ENCODE peak calls at places on chromosomes 4 and X, in ten cellular contexts. One of them, this sample, is unnamed.

GRCh38 chr4:101441446-101441845 is 94.1 kb upstream of the PPP3CA start:
- DNase-seq in keratinocyte: no peak
- DNase-seq in PC-9: no peak
- DNase-seq in IMR-90: no peak
- DNase-seq in adrenal gland: no peak
- DNase-seq in breast epithelium: no peak
- DNase-seq in cardiac muscle cell: no peak
- DNase-seq in upper lobe of left lung: no peak
- DNase-seq in left ventricle myocardium inferior: no peak
- DNase-seq in neuronal stem cell: no peak
- DNase-seq in this sample: no peak

GRCh38 chr4:141933978-141934377 is 297.6 kb downstream of the IL15 start:
- DNase-seq in keratinocyte: no peak
- DNase-seq in PC-9: no peak
- DNase-seq in IMR-90: peak
- DNase-seq in adrenal gland: no peak
- DNase-seq in breast epithelium: no peak
- DNase-seq in cardiac muscle cell: no peak
- DNase-seq in upper lobe of left lung: no peak
- DNase-seq in left ventricle myocardium inferior: no peak
- DNase-seq in neuronal stem cell: no peak
- DNase-seq in this sample: no peak

GRCh38 chrX:6307156-6307555 is 78.5 kb upstream of the NLGN4X start:
- DNase-seq in keratinocyte: no peak
- DNase-seq in PC-9: no peak
- DNase-seq in IMR-90: no peak
- DNase-seq in adrenal gland: no peak
- DNase-seq in breast epithelium: no peak
- DNase-seq in cardiac muscle cell: no peak
- DNase-seq in upper lobe of left lung: no peak
- DNase-seq in left ventricle myocardium inferior: no peak
- DNase-seq in neuronal stem cell: no peak
- DNase-seq in this sample: no peak

GRCh38 chrX:105211051-105211575 is 9.4 kb downstream of the TEX13A start:
- DNase-seq in keratinocyte: no peak
- DNase-seq in PC-9: no peak
- DNase-seq in IMR-90: no peak
- DNase-seq in adrenal gland: no peak
- DNase-seq in breast epithelium: no peak
- DNase-seq in cardiac muscle cell: no peak
- DNase-seq in upper lobe of left lung: no peak
- DNase-seq in left ventricle myocardium inferior: no peak
- DNase-seq in neuronal stem cell: no peak
- DNase-seq in this sample: no peak

GRCh38 chr4:88880501-88881226 is 176.3 kb downstream of the FAM13A start:
- DNase-seq in keratinocyte: no peak
- DNase-seq in PC-9: no peak
- DNase-seq in IMR-90: no peak
- DNase-seq in adrenal gland: no peak
- DNase-seq in breast epithelium: no peak
- DNase-seq in cardiac muscle cell: peak
- DNase-seq in upper lobe of left lung: no peak
- DNase-seq in left ventricle myocardium inferior: no peak
- DNase-seq in neuronal stem cell: no peak
- DNase-seq in this sample: no peak

GRCh38 chrX:131975851-131976250 is 47.3 kb upstream of the STK26 start:
- DNase-seq in keratinocyte: no peak
- DNase-seq in PC-9: no peak
- DNase-seq in IMR-90: no peak
- DNase-seq in adrenal gland: no peak
- DNase-seq in breast epithelium: no peak
- DNase-seq in cardiac muscle cell: no peak
- DNase-seq in upper lobe of left lung: no peak
- DNase-seq in left ventricle myocardium inferior: no peak
- DNase-seq in neuronal stem cell: no peak
- DNase-seq in this sample: no peak

GRCh38 chr4:10977534-10977933 is 293.0 kb upstream of the CLNK start:
- DNase-seq in keratinocyte: no peak
- DNase-seq in PC-9: no peak
- DNase-seq in IMR-90: no peak
- DNase-seq in adrenal gland: no peak
- DNase-seq in breast epithelium: no peak
- DNase-seq in cardiac muscle cell: no peak
- DNase-seq in upper lobe of left lung: no peak
- DNase-seq in left ventricle myocardium inferior: no peak
- DNase-seq in neuronal stem cell: no peak
- DNase-seq in this sample: no peak

GRCh38 chr4:55949480-55949802 is 696 bp downstream of the CEP135 start:
- DNase-seq in keratinocyte: no peak
- DNase-seq in PC-9: no peak
- DNase-seq in IMR-90: no peak
- DNase-seq in adrenal gland: no peak
- DNase-seq in breast epithelium: no peak
- DNase-seq in cardiac muscle cell: peak
- DNase-seq in upper lobe of left lung: no peak
- DNase-seq in left ventricle myocardium inferior: no peak
- DNase-seq in neuronal stem cell: no peak
- DNase-seq in this sample: no peak

GRCh38 chrX:15607067-15607466 is 6.3 kb upstream of the ACE2 start:
- DNase-seq in keratinocyte: no peak
- DNase-seq in PC-9: no peak
- DNase-seq in IMR-90: no peak
- DNase-seq in adrenal gland: no peak
- DNase-seq in breast epithelium: no peak
- DNase-seq in cardiac muscle cell: no peak
- DNase-seq in upper lobe of left lung: no peak
- DNase-seq in left ventricle myocardium inferior: no peak
- DNase-seq in neuronal stem cell: no peak
- DNase-seq in this sample: no peak

GRCh38 chr4:145154573-145154972 is 25.8 kb downstream of the OTUD4 start:
- DNase-seq in keratinocyte: no peak
- DNase-seq in PC-9: no peak
- DNase-seq in IMR-90: peak
- DNase-seq in adrenal gland: peak
- DNase-seq in breast epithelium: no peak
- DNase-seq in cardiac muscle cell: peak
- DNase-seq in upper lobe of left lung: no peak
- DNase-seq in left ventricle myocardium inferior: no peak
- DNase-seq in neuronal stem cell: no peak
- DNase-seq in this sample: no peak

GRCh38 chr4:1192091-1192492 is 19.7 kb upstream of the SPON2 start:
- DNase-seq in keratinocyte: peak
- DNase-seq in PC-9: peak
- DNase-seq in IMR-90: peak
- DNase-seq in adrenal gland: peak
- DNase-seq in breast epithelium: peak
- DNase-seq in cardiac muscle cell: no peak
- DNase-seq in upper lobe of left lung: peak
- DNase-seq in left ventricle myocardium inferior: peak
- DNase-seq in neuronal stem cell: no peak
- DNase-seq in this sample: peak

GRCh38 chr4:95830647-95831046 is 9.2 kb upstream of the PDHA2 start:
- DNase-seq in keratinocyte: no peak
- DNase-seq in PC-9: no peak
- DNase-seq in IMR-90: no peak
- DNase-seq in adrenal gland: no peak
- DNase-seq in breast epithelium: no peak
- DNase-seq in cardiac muscle cell: no peak
- DNase-seq in upper lobe of left lung: no peak
- DNase-seq in left ventricle myocardium inferior: no peak
- DNase-seq in neuronal stem cell: no peak
- DNase-seq in this sample: no peak

GRCh38 chrX:65598559-65599147 is 64.1 kb upstream of the LAS1L start:
- DNase-seq in keratinocyte: no peak
- DNase-seq in PC-9: no peak
- DNase-seq in IMR-90: no peak
- DNase-seq in adrenal gland: no peak
- DNase-seq in breast epithelium: no peak
- DNase-seq in cardiac muscle cell: no peak
- DNase-seq in upper lobe of left lung: no peak
- DNase-seq in left ventricle myocardium inferior: no peak
- DNase-seq in neuronal stem cell: no peak
- DNase-seq in this sample: no peak

GRCh38 chr4:158176108-158176507 is 3.3 kb upstream of the GASK1B start:
- DNase-seq in keratinocyte: no peak
- DNase-seq in PC-9: peak
- DNase-seq in IMR-90: peak
- DNase-seq in adrenal gland: peak
- DNase-seq in breast epithelium: peak
- DNase-seq in cardiac muscle cell: no peak
- DNase-seq in upper lobe of left lung: peak
- DNase-seq in left ventricle myocardium inferior: no peak
- DNase-seq in neuronal stem cell: no peak
- DNase-seq in this sample: no peak

GRCh38 chrX:70592091-70592490 is 147.5 kb downstream of the DLG3 start:
- DNase-seq in keratinocyte: peak
- DNase-seq in PC-9: peak
- DNase-seq in IMR-90: peak
- DNase-seq in adrenal gland: no peak
- DNase-seq in breast epithelium: no peak
- DNase-seq in cardiac muscle cell: no peak
- DNase-seq in upper lobe of left lung: no peak
- DNase-seq in left ventricle myocardium inferior: no peak
- DNase-seq in neuronal stem cell: no peak
- DNase-seq in this sample: peak

GRCh38 chr4:88526221-88526815 is 2.7 kb upstream of the PYURF start:
- DNase-seq in keratinocyte: no peak
- DNase-seq in PC-9: peak
- DNase-seq in IMR-90: no peak
- DNase-seq in adrenal gland: peak
- DNase-seq in breast epithelium: no peak
- DNase-seq in cardiac muscle cell: no peak
- DNase-seq in upper lobe of left lung: no peak
- DNase-seq in left ventricle myocardium inferior: no peak
- DNase-seq in neuronal stem cell: no peak
- DNase-seq in this sample: peak

GRCh38 chrX:16953606-16954211 is 7.3 kb downstream of the REPS2 start:
- DNase-seq in keratinocyte: no peak
- DNase-seq in PC-9: peak
- DNase-seq in IMR-90: no peak
- DNase-seq in adrenal gland: no peak
- DNase-seq in breast epithelium: no peak
- DNase-seq in cardiac muscle cell: no peak
- DNase-seq in upper lobe of left lung: no peak
- DNase-seq in left ventricle myocardium inferior: no peak
- DNase-seq in neuronal stem cell: no peak
- DNase-seq in this sample: no peak

GRCh38 chr4:188839704-188840103 is 700.5 kb downstream of the TRIML1 start:
- DNase-seq in keratinocyte: no peak
- DNase-seq in PC-9: no peak
- DNase-seq in IMR-90: peak
- DNase-seq in adrenal gland: no peak
- DNase-seq in breast epithelium: no peak
- DNase-seq in cardiac muscle cell: no peak
- DNase-seq in upper lobe of left lung: no peak
- DNase-seq in left ventricle myocardium inferior: no peak
- DNase-seq in neuronal stem cell: no peak
- DNase-seq in this sample: no peak

GRCh38 chr4:57430706-57431105 is 320.5 kb upstream of the IGFBP7 start:
- DNase-seq in keratinocyte: no peak
- DNase-seq in PC-9: no peak
- DNase-seq in IMR-90: no peak
- DNase-seq in adrenal gland: no peak
- DNase-seq in breast epithelium: no peak
- DNase-seq in cardiac muscle cell: no peak
- DNase-seq in upper lobe of left lung: no peak
- DNase-seq in left ventricle myocardium inferior: no peak
- DNase-seq in neuronal stem cell: no peak
- DNase-seq in this sample: no peak

GRCh38 chr4:134628074-134628473 is 426.5 kb upstream of the PABPC4L start:
- DNase-seq in keratinocyte: no peak
- DNase-seq in PC-9: no peak
- DNase-seq in IMR-90: no peak
- DNase-seq in adrenal gland: no peak
- DNase-seq in breast epithelium: no peak
- DNase-seq in cardiac muscle cell: no peak
- DNase-seq in upper lobe of left lung: no peak
- DNase-seq in left ventricle myocardium inferior: no peak
- DNase-seq in neuronal stem cell: no peak
- DNase-seq in this sample: no peak

GRCh38 chr4:175536852-175537453 is 275.1 kb downstream of the GPM6A start:
- DNase-seq in keratinocyte: peak
- DNase-seq in PC-9: peak
- DNase-seq in IMR-90: peak
- DNase-seq in adrenal gland: no peak
- DNase-seq in breast epithelium: no peak
- DNase-seq in cardiac muscle cell: peak
- DNase-seq in upper lobe of left lung: no peak
- DNase-seq in left ventricle myocardium inferior: no peak
- DNase-seq in neuronal stem cell: peak
- DNase-seq in this sample: no peak

GRCh38 chr4:168876106-168876505 is 133.9 kb downstream of the CBR4 start:
- DNase-seq in keratinocyte: no peak
- DNase-seq in PC-9: no peak
- DNase-seq in IMR-90: no peak
- DNase-seq in adrenal gland: no peak
- DNase-seq in breast epithelium: no peak
- DNase-seq in cardiac muscle cell: no peak
- DNase-seq in upper lobe of left lung: no peak
- DNase-seq in left ventricle myocardium inferior: no peak
- DNase-seq in neuronal stem cell: no peak
- DNase-seq in this sample: no peak
- H3K27ac ChIP-seq in keratinocyte: no peak
- H3K27ac ChIP-seq in PC-9: no peak
- H3K27ac ChIP-seq in IMR-90: peak
- H3K27ac ChIP-seq in adrenal gland: no peak
- H3K27ac ChIP-seq in breast epithelium: peak
- H3K27ac ChIP-seq in cardiac muscle cell: no peak
- H3K27ac ChIP-seq in upper lobe of left lung: no peak
- H3K27ac ChIP-seq in left ventricle myocardium inferior: peak
- H3K27ac ChIP-seq in neuronal stem cell: no peak
- H3K27ac ChIP-seq in this sample: no peak

GRCh38 chr4:76074995-76075600 is 589 bp downstream of the ART3 start:
- DNase-seq in keratinocyte: no peak
- DNase-seq in PC-9: no peak
- DNase-seq in IMR-90: no peak
- DNase-seq in adrenal gland: no peak
- DNase-seq in breast epithelium: no peak
- DNase-seq in cardiac muscle cell: no peak
- DNase-seq in upper lobe of left lung: no peak
- DNase-seq in left ventricle myocardium inferior: no peak
- DNase-seq in neuronal stem cell: no peak
- DNase-seq in this sample: no peak
- H3K27ac ChIP-seq in keratinocyte: no peak
- H3K27ac ChIP-seq in PC-9: no peak
- H3K27ac ChIP-seq in IMR-90: no peak
- H3K27ac ChIP-seq in adrenal gland: no peak
- H3K27ac ChIP-seq in breast epithelium: no peak
- H3K27ac ChIP-seq in cardiac muscle cell: peak
- H3K27ac ChIP-seq in upper lobe of left lung: no peak
- H3K27ac ChIP-seq in left ventricle myocardium inferior: peak
- H3K27ac ChIP-seq in neuronal stem cell: no peak
- H3K27ac ChIP-seq in this sample: no peak

GRCh38 chr4:35105486-35105885 is 1138.8 kb downstream of the ARAP2 start:
- DNase-seq in keratinocyte: no peak
- DNase-seq in PC-9: peak
- DNase-seq in IMR-90: no peak
- DNase-seq in adrenal gland: no peak
- DNase-seq in breast epithelium: no peak
- DNase-seq in cardiac muscle cell: peak
- DNase-seq in upper lobe of left lung: no peak
- DNase-seq in left ventricle myocardium inferior: no peak
- DNase-seq in neuronal stem cell: no peak
- DNase-seq in this sample: no peak
- H3K27ac ChIP-seq in keratinocyte: no peak
- H3K27ac ChIP-seq in PC-9: peak
- H3K27ac ChIP-seq in IMR-90: no peak
- H3K27ac ChIP-seq in adrenal gland: no peak
- H3K27ac ChIP-seq in breast epithelium: no peak
- H3K27ac ChIP-seq in cardiac muscle cell: no peak
- H3K27ac ChIP-seq in upper lobe of left lung: no peak
- H3K27ac ChIP-seq in left ventricle myocardium inferior: no peak
- H3K27ac ChIP-seq in neuronal stem cell: no peak
- H3K27ac ChIP-seq in this sample: no peak

GRCh38 chrX:85815203-85815751 is 232.1 kb downstream of the CHM start:
- DNase-seq in keratinocyte: no peak
- DNase-seq in PC-9: peak
- DNase-seq in IMR-90: no peak
- DNase-seq in adrenal gland: no peak
- DNase-seq in breast epithelium: no peak
- DNase-seq in cardiac muscle cell: no peak
- DNase-seq in upper lobe of left lung: no peak
- DNase-seq in left ventricle myocardium inferior: no peak
- DNase-seq in neuronal stem cell: no peak
- DNase-seq in this sample: no peak
- H3K27ac ChIP-seq in keratinocyte: no peak
- H3K27ac ChIP-seq in PC-9: no peak
- H3K27ac ChIP-seq in IMR-90: no peak
- H3K27ac ChIP-seq in adrenal gland: no peak
- H3K27ac ChIP-seq in breast epithelium: no peak
- H3K27ac ChIP-seq in cardiac muscle cell: no peak
- H3K27ac ChIP-seq in upper lobe of left lung: no peak
- H3K27ac ChIP-seq in left ventricle myocardium inferior: no peak
- H3K27ac ChIP-seq in neuronal stem cell: no peak
- H3K27ac ChIP-seq in this sample: no peak